ENCODE peak calls at places on chromosomes 5 and 9, in seven cellular contexts. W is Panc1; G is CD8-positive, alpha-beta T cell; R is IMR-90; I is psoas muscle; D is body of pancreas; Z is HCT116. J is an unnamed sample. For H3K27me3, the result is how much of the 10 kb centered on the place peaks cover.

GRCh38 chr9:121700165-121700830 is 48.9 kb downstream of the DAB2IP start:
- DNase-seq in R (peak), Z (no peak), G (peak), D (peak), I (peak), W (no peak), J (no peak)

GRCh38 chr5:52727568-52727967 is 60.1 kb upstream of the ITGA1 start:
- DNase-seq in R (peak), I (peak), W (no peak), D (no peak), Z (no peak), G (no peak), J (no peak)

GRCh38 chr9:133782157-133783130 is 44.3 kb upstream of the SARDH start:
- DNase-seq in I (peak), R (peak), W (peak), D (peak), Z (peak), G (peak), J (peak)

GRCh38 chr5:111280282-111280901 is 56.2 kb downstream of the CAMK4 start:
- DNase-seq in Z (no peak), G (no peak), W (no peak), R (no peak), D (no peak), I (no peak), J (no peak)

GRCh38 chr9:19533373-19533772 is 124.6 kb downstream of the ACER2 start:
- DNase-seq in Z (no peak), R (peak), D (no peak), G (no peak), I (no peak), W (no peak), J (no peak)

GRCh38 chr5:160926428-160926827 is 74.4 kb upstream of the ATP10B start:
- DNase-seq in G (no peak), Z (no peak), I (no peak), D (peak), R (no peak), W (no peak), J (no peak)

GRCh38 chr5:40780199-40780598 is 18.0 kb downstream of the PRKAA1 start:
- DNase-seq in Z (no peak), G (no peak), D (no peak), R (no peak), W (no peak), I (no peak), J (no peak)

GRCh38 chr5:179870403-179870903 is 11.8 kb upstream of the MRNIP start:
- DNase-seq in D (peak), G (no peak), R (peak), W (no peak), Z (no peak), I (peak), J (peak)

GRCh38 chr5:386432-387341 is 56.3 kb upstream of the EXOC3 start:
- DNase-seq in W (no peak), R (peak), G (no peak), Z (no peak), I (no peak), D (no peak), J (no peak)

GRCh38 chr5:158322620-158323019 is 463.7 kb upstream of the CLINT1 start:
- DNase-seq in G (no peak), D (no peak), R (no peak), I (no peak), Z (no peak), W (no peak), J (no peak)

GRCh38 chr9:129459550-129460322 is 161.2 kb downstream of the C9orf50 start:
- DNase-seq in I (no peak), R (no peak), D (no peak), W (no peak), G (no peak), Z (no peak), J (no peak)

GRCh38 chr5:80963521-80963895 is 3.3 kb downstream of the RASGRF2 start:
- DNase-seq in W (no peak), I (no peak), Z (no peak), G (no peak), R (peak), D (no peak), J (no peak)

GRCh38 chr5:126920291-126920690 is 110.1 kb downstream of the MARCHF3 start:
- DNase-seq in Z (no peak), D (no peak), G (no peak), I (no peak), R (peak), W (no peak), J (no peak)

GRCh38 chr9:18360005-18360404 is 113.9 kb upstream of the ADAMTSL1 start:
- DNase-seq in I (no peak), Z (no peak), R (no peak), W (no peak), G (no peak), D (no peak), J (no peak)

GRCh38 chr5:149632311-149633251 is 51.3 kb downstream of the ARHGEF37 start:
- DNase-seq in W (no peak), I (no peak), G (no peak), D (no peak), R (peak), Z (no peak), J (no peak)

GRCh38 chr5:150781706-150782614 is 3.4 kb downstream of the SMIM3 start:
- DNase-seq in I (peak), W (no peak), G (no peak), D (no peak), R (peak), Z (no peak), J (no peak)

GRCh38 chr5:132774406-132774805 is 2.6 kb downstream of the SEPTIN8 start:
- DNase-seq in W (no peak), G (no peak), R (no peak), I (no peak), Z (no peak), D (no peak), J (no peak)

GRCh38 chr9:97803167-97804058 is 49.6 kb upstream of the FOXE1 start:
- DNase-seq in D (peak), Z (peak), R (peak), I (peak), G (peak), W (no peak), J (no peak)

GRCh38 chr5:29208026-29208425 is 1985.5 kb upstream of the CDH6 start:
- DNase-seq in D (no peak), Z (no peak), G (no peak), I (no peak), W (no peak), R (no peak), J (no peak)

GRCh38 chr5:120446068-120446492 is 18.0 kb upstream of the PRR16 start:
- DNase-seq in W (no peak), R (peak), G (no peak), Z (no peak), I (no peak), D (no peak), J (no peak)

GRCh38 chr9:109369285-109369684 is 48.4 kb upstream of the EPB41L4B start:
- DNase-seq in G (no peak), Z (no peak), R (no peak), I (no peak), W (no peak), D (no peak), J (no peak)

GRCh38 chr5:181235323-181235688 is 8.4 kb downstream of the RACK1 start:
- DNase-seq in I (no peak), Z (no peak), W (no peak), D (no peak), R (no peak), G (no peak), J (no peak)

GRCh38 chr9:124125590-124126047 is 114.1 kb downstream of the LHX2 start:
- DNase-seq in I (no peak), W (no peak), D (no peak), R (no peak), G (no peak), Z (no peak), J (no peak)

GRCh38 chr5:36323926-36324781 is 22.5 kb upstream of the RANBP3L start:
- DNase-seq in R (no peak), I (no peak), G (no peak), D (no peak), Z (no peak), W (no peak), J (no peak)

GRCh38 chr5:163079618-163080017 is 357.8 kb upstream of the CCNG1 start:
- DNase-seq in R (no peak), W (no peak), Z (no peak), G (no peak), D (no peak), I (no peak), J (no peak)

GRCh38 chr9:130995399-130995941 is 13.5 kb upstream of the LAMC3 start:
- DNase-seq in I (peak), Z (no peak), G (no peak), R (peak), W (no peak), D (no peak), J (no peak)

GRCh38 chr9:89363311-89363670 is 45.0 kb downstream of the SECISBP2 start:
- DNase-seq in W (no peak), R (no peak), I (no peak), G (no peak), D (no peak), Z (no peak), J (no peak)

GRCh38 chr5:176875014-176875550 is 24.1 kb downstream of the HK3 start:
- DNase-seq in Z (no peak), D (no peak), R (no peak), I (no peak), G (no peak), W (no peak), J (no peak)

GRCh38 chr9:91033802-91034201 is 232.2 kb downstream of the SYK start:
- DNase-seq in Z (peak), G (peak), I (no peak), R (no peak), W (no peak), D (peak), J (no peak)

GRCh38 chr9:93582115-93582514 is 5.7 kb downstream of the PHF2 start:
- DNase-seq in R (no peak), Z (no peak), I (no peak), W (no peak), D (peak), G (no peak), J (no peak)

GRCh38 chr9:37348917-37349316 is 73.6 kb upstream of the GRHPR start:
- DNase-seq in G (no peak), I (no peak), W (no peak), Z (no peak), D (no peak), R (no peak), J (no peak)

GRCh38 chr5:763998-764781 is 20.3 kb downstream of the ZDHHC11B start:
- DNase-seq in R (no peak), I (no peak), G (no peak), Z (no peak), W (no peak), D (no peak), J (no peak)

GRCh38 chr9:134060546-134060945 is 7.3 kb downstream of the BRD3 start:
- DNase-seq in W (no peak), G (no peak), I (no peak), Z (no peak), D (no peak), R (no peak), J (no peak)

GRCh38 chr9:95177617-95178016 is 139.9 kb downstream of the FANCC start:
- DNase-seq in D (no peak), W (no peak), G (no peak), R (no peak), Z (no peak), I (no peak), J (no peak)

GRCh38 chr5:36647046-36647445 is 40.6 kb downstream of the SLC1A3 start:
- DNase-seq in W (no peak), G (no peak), R (no peak), I (no peak), D (no peak), Z (no peak), J (no peak)

GRCh38 chr9:107198718-107199117 is 84.4 kb upstream of the RAD23B start:
- DNase-seq in I (no peak), R (no peak), W (no peak), D (no peak), G (no peak), Z (no peak), J (no peak)

GRCh38 chr5:53055359-53055758 is 54.2 kb downstream of the MOCS2 start:
- DNase-seq in R (no peak), I (no peak), G (no peak), Z (no peak), D (no peak), W (no peak), J (no peak)

DNA sequence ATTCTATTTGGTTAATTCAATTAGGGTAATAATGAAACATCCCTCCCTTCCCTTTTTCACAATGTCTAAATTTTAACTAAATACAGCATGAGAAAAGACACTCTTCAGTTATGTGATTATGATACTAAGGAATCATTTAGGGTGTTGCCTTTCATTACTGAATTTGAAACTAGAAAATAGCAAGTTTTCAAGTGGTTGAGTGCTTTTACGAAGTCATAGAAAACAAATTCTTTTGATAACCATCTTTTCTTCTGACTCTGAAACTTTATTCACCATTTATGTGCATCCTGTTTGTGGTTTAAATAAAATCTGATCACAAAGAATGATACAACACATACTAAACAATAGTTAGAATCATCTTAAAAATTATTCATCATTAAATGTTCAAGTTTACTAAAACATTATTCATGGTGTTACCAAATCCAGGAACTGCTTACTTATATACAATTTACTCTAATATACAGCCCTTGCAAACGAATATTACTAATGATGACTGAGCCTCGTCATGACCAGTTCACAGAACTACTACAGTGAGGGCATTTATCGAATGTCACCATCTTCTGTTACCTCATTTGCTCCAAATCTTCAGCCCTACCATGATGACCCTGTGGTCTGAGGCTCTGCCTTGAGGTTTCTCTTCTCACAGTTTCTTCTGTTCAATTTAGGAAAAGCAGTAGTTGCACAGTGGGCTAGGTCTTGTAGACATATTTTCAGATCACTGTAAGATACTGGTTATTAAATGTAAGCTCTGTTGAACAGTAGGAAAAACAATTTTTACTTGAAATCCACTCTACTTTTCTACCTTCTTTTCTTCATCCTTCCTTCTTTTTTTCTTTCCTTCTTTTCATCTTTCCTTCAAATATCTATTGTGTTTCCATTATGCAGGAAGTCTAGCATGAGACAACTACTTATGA is 18.3 kb upstream of the IL9 start:
- DNase-seq in R (no peak), G (no peak), I (no peak), Z (no peak), D (no peak), W (no peak), J (no peak)
- H3K27me3 ChIP-seq in R (under half), G (under half), I (under half), Z (half or more), D (under half), W (under half), J (under half)

GRCh38 chr9:135273077-135273476 is 185.6 kb downstream of the OLFM1 start:
- DNase-seq in R (no peak), I (no peak), G (no peak), D (no peak), Z (no peak), W (no peak), J (no peak)
- H3K27me3 ChIP-seq in R (under half), I (half or more), G (under half), D (under half), Z (under half), W (under half), J (under half)

GRCh38 chr5:175870820-175871447 is 444 bp upstream of the CPLX2 start:
- DNase-seq in I (no peak), G (no peak), D (no peak), Z (no peak), W (no peak), R (no peak), J (no peak)
- H3K27me3 ChIP-seq in I (half or more), G (under half), D (under half), Z (under half), W (under half), R (under half), J (under half)

DNA sequence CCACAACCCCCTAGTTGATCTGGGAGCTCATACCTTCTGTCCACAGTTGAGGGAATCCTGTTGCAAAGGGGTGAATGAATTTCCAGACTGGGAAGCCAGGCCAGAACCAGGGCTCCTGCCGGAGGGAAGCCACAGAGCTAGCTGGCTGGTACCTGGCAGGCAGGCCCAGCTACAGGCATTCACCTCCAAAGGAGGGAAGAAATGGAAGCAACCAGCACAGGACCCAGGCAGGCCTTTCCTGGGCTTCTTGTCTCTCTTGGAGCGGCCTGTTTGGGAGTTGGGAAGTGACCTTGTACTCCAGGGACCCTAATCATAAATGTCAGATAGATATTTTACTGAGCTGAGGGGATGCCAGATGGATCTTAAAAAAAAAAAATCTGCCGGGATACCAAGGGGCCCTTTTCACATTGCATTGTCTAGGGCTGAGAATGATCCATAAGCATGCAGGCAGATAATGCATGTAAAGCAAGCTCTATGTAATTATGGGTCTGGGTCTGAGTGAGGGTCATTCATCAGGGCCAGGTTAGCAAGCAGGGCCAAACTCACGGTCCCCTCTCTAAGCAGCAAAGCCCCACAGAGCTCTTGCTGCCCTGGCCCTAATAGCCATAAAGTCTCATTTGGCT is 8.4 kb downstream of the NR2F1 start:
- DNase-seq in I (no peak), D (no peak), W (no peak), G (no peak), Z (no peak), R (no peak), J (no peak)
- H3K27me3 ChIP-seq in I (under half), D (under half), W (under half), G (half or more), Z (under half), R (under half), J (half or more)

DNA sequence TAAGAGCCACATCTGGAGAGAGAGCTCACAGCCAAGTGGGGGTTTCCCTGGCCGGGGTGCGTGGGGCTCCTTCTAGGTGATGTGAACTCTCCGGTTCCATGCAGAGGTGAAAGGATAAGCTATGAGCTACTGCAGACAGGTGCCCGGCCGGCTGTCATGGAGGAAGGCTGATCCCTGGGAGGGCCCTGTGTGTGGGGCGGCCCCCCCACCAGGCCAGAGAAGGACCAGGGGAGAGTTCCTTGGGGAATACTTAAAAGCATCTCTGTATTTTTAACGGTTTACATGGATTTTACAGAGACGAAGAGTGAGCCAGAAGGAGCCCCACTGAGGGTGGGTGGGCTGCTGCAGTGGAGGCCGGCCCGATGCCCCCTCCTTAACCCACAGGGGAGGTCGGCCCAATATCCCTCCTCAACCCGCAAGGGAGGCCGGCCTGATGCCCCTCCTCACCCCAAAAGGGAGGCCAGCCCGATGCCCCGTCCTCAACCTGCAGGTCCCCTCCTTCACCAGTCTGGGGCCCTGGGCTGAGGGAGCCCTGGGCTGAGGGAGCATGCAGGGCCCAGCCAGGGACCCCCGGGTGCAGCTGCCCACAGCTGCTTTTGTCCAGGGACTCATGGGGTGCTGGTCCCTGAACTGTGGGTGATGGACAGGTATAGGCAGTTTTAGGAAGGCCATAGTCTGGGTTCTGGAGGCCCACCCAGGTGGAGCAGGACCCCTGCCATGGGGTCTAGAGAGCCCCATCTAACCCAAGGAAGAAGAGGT is 31.9 kb downstream of the MRPL36 start:
- DNase-seq in Z (no peak), R (no peak), I (no peak), G (no peak), W (no peak), D (no peak), J (no peak)
- H3K27me3 ChIP-seq in Z (under half), R (under half), I (under half), G (under half), W (under half), D (under half), J (under half)

GRCh38 chr9:223167-223566 is 8.5 kb downstream of the DOCK8 start:
- DNase-seq in I (no peak), Z (no peak), R (no peak), W (no peak), D (no peak), G (no peak), J (no peak)
- H3K27me3 ChIP-seq in I (under half), Z (under half), R (under half), W (under half), D (under half), G (under half), J (under half)

GRCh38 chr9:132163876-132164603 is 2.2 kb downstream of the NTNG2 start:
- DNase-seq in G (no peak), W (no peak), R (no peak), I (peak), D (no peak), Z (no peak), J (no peak)
- H3K27me3 ChIP-seq in G (under half), W (under half), R (half or more), I (half or more), D (under half), Z (under half), J (under half)

DNA sequence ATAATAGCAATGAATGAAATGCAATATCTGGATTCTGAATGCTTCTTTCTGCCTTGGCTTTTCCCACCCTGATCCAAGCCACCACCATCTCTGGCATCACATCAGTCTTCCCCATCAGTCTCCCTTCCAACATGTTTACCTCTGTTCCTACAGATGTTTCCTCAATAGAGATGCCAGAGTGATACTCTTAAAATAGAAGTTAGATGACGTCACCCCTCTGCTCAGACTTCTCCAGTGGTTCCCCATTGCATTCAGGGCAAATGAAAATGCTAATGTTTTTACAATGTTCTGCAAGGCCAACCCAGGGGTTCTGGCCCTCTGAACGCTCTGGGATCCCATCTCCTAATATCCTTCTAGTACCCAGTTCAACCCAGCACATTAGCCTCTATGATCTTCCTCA is 305.8 kb downstream of the TRIM32 start:
- DNase-seq in G (no peak), I (no peak), Z (no peak), W (no peak), D (no peak), R (peak), J (no peak)
- H3K27me3 ChIP-seq in G (under half), I (under half), Z (under half), W (under half), D (under half), R (under half), J (under half)

GRCh38 chr5:17278931-17279330 is 61.5 kb downstream of the BASP1 start:
- DNase-seq in D (no peak), Z (no peak), R (no peak), G (no peak), W (no peak), I (no peak), J (no peak)
- H3K27me3 ChIP-seq in D (under half), Z (under half), R (under half), G (under half), W (under half), I (under half), J (under half)

GRCh38 chr5:98772415-98773213 is 849 bp upstream of the RGMB start:
- DNase-seq in Z (peak), I (peak), W (no peak), D (peak), G (peak), R (no peak), J (peak)
- H3K27me3 ChIP-seq in Z (under half), I (under half), W (under half), D (under half), G (under half), R (under half), J (under half)